ENCODE peak calls at places on chromosomes 4 and X, in seven cellular contexts. One of them, this sample, is unnamed. For H3K4me1, the result is how much of the 10 kb centered on the place peaks cover.

GRCh38 chr4:11424000-11424399 is 4.7 kb downstream of the HS3ST1 start:
- DNase-seq in adrenal gland: no peak
- DNase-seq in ovary: peak
- DNase-seq in HepG2: peak
- DNase-seq in suprapubic skin: no peak
- DNase-seq in tibial nerve: no peak
- DNase-seq in uterus: peak
- DNase-seq in this sample: peak

GRCh38 chr4:114263233-114263632 is 283.8 kb upstream of the ARSJ start:
- DNase-seq in adrenal gland: no peak
- DNase-seq in ovary: no peak
- DNase-seq in HepG2: no peak
- DNase-seq in suprapubic skin: no peak
- DNase-seq in tibial nerve: no peak
- DNase-seq in uterus: no peak
- DNase-seq in this sample: no peak

GRCh38 chrX:10722804-10723364 is 102.5 kb upstream of the MID1 start:
- DNase-seq in adrenal gland: peak
- DNase-seq in ovary: peak
- DNase-seq in HepG2: no peak
- DNase-seq in suprapubic skin: peak
- DNase-seq in tibial nerve: peak
- DNase-seq in uterus: peak
- DNase-seq in this sample: peak

GRCh38 chrX:22740836-22741235 is 258.9 kb upstream of the DDX53 start:
- DNase-seq in adrenal gland: no peak
- DNase-seq in ovary: no peak
- DNase-seq in HepG2: no peak
- DNase-seq in suprapubic skin: no peak
- DNase-seq in tibial nerve: no peak
- DNase-seq in uterus: no peak
- DNase-seq in this sample: no peak

GRCh38 chrX:32572644-32573043 is 638.7 kb downstream of the DMD start:
- DNase-seq in adrenal gland: no peak
- DNase-seq in ovary: no peak
- DNase-seq in HepG2: no peak
- DNase-seq in suprapubic skin: no peak
- DNase-seq in tibial nerve: no peak
- DNase-seq in uterus: no peak
- DNase-seq in this sample: no peak

GRCh38 chrX:124342174-124342867 is 4.0 kb upstream of the SH2D1A start:
- DNase-seq in adrenal gland: no peak
- DNase-seq in ovary: no peak
- DNase-seq in HepG2: no peak
- DNase-seq in suprapubic skin: no peak
- DNase-seq in tibial nerve: no peak
- DNase-seq in uterus: no peak
- DNase-seq in this sample: no peak

GRCh38 chrX:72126539-72127140 is 5.1 kb downstream of the RTL5 start:
- DNase-seq in adrenal gland: peak
- DNase-seq in ovary: peak
- DNase-seq in HepG2: peak
- DNase-seq in suprapubic skin: peak
- DNase-seq in tibial nerve: peak
- DNase-seq in uterus: peak
- DNase-seq in this sample: peak

GRCh38 chr4:100288811-100289529 is 98.7 kb upstream of the DDIT4L start:
- DNase-seq in adrenal gland: no peak
- DNase-seq in ovary: no peak
- DNase-seq in HepG2: no peak
- DNase-seq in suprapubic skin: no peak
- DNase-seq in tibial nerve: no peak
- DNase-seq in uterus: no peak
- DNase-seq in this sample: no peak

GRCh38 chr4:87014284-87014782 is 79.5 kb downstream of the AFF1 start:
- DNase-seq in adrenal gland: no peak
- DNase-seq in ovary: no peak
- DNase-seq in HepG2: no peak
- DNase-seq in suprapubic skin: no peak
- DNase-seq in tibial nerve: no peak
- DNase-seq in uterus: no peak
- DNase-seq in this sample: no peak

GRCh38 chrX:341541-342101 is 23.0 kb upstream of the GTPBP6 start:
- DNase-seq in adrenal gland: no peak
- DNase-seq in ovary: peak
- DNase-seq in HepG2: no peak
- DNase-seq in suprapubic skin: peak
- DNase-seq in tibial nerve: no peak
- DNase-seq in uterus: no peak
- DNase-seq in this sample: no peak

GRCh38 chr4:1727117-1728031 is 6.1 kb downstream of the TACC3 start:
- DNase-seq in adrenal gland: peak
- DNase-seq in ovary: peak
- DNase-seq in HepG2: no peak
- DNase-seq in suprapubic skin: no peak
- DNase-seq in tibial nerve: peak
- DNase-seq in uterus: no peak
- DNase-seq in this sample: no peak

GRCh38 chr4:172168888-172169287 is 355.7 kb downstream of the GALNTL6 start:
- DNase-seq in adrenal gland: no peak
- DNase-seq in ovary: no peak
- DNase-seq in HepG2: no peak
- DNase-seq in suprapubic skin: no peak
- DNase-seq in tibial nerve: no peak
- DNase-seq in uterus: no peak
- DNase-seq in this sample: no peak

GRCh38 chrX:128928636-128929035 is 594.7 kb downstream of the SMARCA1 start:
- DNase-seq in adrenal gland: no peak
- DNase-seq in ovary: no peak
- DNase-seq in HepG2: no peak
- DNase-seq in suprapubic skin: no peak
- DNase-seq in tibial nerve: no peak
- DNase-seq in uterus: no peak
- DNase-seq in this sample: no peak

DNA sequence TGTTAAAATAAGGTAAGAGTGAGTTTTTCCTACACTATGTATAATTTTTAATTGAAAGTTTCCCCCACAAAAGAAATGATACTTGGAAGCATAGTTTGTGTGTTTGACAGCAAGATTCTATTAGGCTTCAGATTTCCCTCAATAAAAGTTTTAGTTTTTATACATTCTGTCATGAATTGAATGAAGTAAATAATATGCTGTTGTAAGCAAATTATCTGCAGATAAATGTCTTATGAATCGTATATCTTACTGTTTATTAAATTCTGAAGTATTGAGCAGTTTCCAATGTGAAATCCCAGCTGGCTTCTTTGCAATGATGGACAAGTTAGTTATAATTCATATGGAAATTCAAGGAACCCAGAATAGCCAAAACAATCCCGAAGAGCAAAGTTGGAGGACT is 33.5 kb downstream of the RS1 start:
- DNase-seq in adrenal gland: no peak
- DNase-seq in ovary: no peak
- DNase-seq in HepG2: no peak
- DNase-seq in suprapubic skin: no peak
- DNase-seq in tibial nerve: no peak
- DNase-seq in uterus: no peak
- DNase-seq in this sample: no peak
- TF ChIP-seq POLR2A in adrenal gland: no peak
- TF ChIP-seq POLR2A in ovary: no peak
- TF ChIP-seq POLR2A in HepG2: no peak
- TF ChIP-seq POLR2A in suprapubic skin: no peak
- TF ChIP-seq POLR2A in tibial nerve: no peak
- TF ChIP-seq POLR2A in uterus: no peak
- TF ChIP-seq POLR2A in this sample: no peak

DNA sequence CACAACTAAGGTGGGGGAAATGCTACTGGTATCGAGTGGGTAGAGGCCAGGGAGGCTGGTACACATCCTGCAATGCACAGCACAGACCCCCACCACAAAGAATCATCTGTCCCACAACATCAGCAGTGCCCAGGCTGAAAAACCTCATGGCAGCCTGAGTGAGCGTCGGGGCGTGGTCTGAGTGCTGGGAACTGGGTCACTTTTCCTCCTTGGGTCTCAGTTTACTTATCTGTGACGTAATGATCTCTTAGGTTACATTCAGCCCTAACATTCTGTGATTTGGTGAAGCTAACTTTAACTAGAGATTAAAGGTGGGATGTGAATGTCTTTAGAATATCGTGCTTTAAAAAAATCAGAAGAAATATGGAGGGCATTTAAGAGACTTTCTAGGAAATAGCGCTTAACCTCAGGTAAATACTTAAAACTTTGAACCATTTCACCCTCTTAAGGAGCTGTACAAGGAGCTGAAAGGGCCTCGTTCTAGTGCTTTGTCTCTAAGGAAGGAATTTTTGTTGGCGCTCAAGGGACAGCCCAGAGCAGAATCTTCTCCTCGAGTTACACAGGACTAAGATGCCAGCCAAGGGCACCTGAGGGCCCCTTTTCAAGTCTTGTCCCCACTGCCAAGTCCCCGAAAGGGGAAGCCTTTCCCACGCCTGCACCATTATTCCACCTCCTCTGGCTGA is 18.1 kb upstream of the TRIM2 start:
- DNase-seq in adrenal gland: no peak
- DNase-seq in ovary: no peak
- DNase-seq in HepG2: no peak
- DNase-seq in suprapubic skin: no peak
- DNase-seq in tibial nerve: no peak
- DNase-seq in uterus: no peak
- DNase-seq in this sample: no peak
- H3K4me1 ChIP-seq in adrenal gland: under half
- H3K4me1 ChIP-seq in ovary: under half
- H3K4me1 ChIP-seq in HepG2: under half
- H3K4me1 ChIP-seq in suprapubic skin: under half
- H3K4me1 ChIP-seq in tibial nerve: under half
- H3K4me1 ChIP-seq in uterus: under half
- H3K4me1 ChIP-seq in this sample: under half

GRCh38 chr4:81519428-81519775 is 47.7 kb upstream of the RASGEF1B start:
- DNase-seq in adrenal gland: no peak
- DNase-seq in ovary: no peak
- DNase-seq in HepG2: no peak
- DNase-seq in suprapubic skin: no peak
- DNase-seq in tibial nerve: no peak
- DNase-seq in uterus: no peak
- DNase-seq in this sample: no peak

GRCh38 chr4:81522711-81523110 is 51.0 kb upstream of the RASGEF1B start:
- DNase-seq in adrenal gland: no peak
- DNase-seq in ovary: no peak
- DNase-seq in HepG2: no peak
- DNase-seq in suprapubic skin: no peak
- DNase-seq in tibial nerve: no peak
- DNase-seq in uterus: no peak
- DNase-seq in this sample: no peak

GRCh38 chr4:81518762-81519427 is 47.2 kb upstream of the RASGEF1B start:
- DNase-seq in adrenal gland: no peak
- DNase-seq in ovary: no peak
- DNase-seq in HepG2: no peak
- DNase-seq in suprapubic skin: no peak
- DNase-seq in tibial nerve: no peak
- DNase-seq in uterus: no peak
- DNase-seq in this sample: no peak

GRCh38 chr4:81521708-81522107 is 50.0 kb upstream of the RASGEF1B start:
- DNase-seq in adrenal gland: no peak
- DNase-seq in ovary: no peak
- DNase-seq in HepG2: no peak
- DNase-seq in suprapubic skin: no peak
- DNase-seq in tibial nerve: no peak
- DNase-seq in uterus: no peak
- DNase-seq in this sample: no peak

GRCh38 chr4:81519856-81520255 is 48.1 kb upstream of the RASGEF1B start:
- DNase-seq in adrenal gland: no peak
- DNase-seq in ovary: no peak
- DNase-seq in HepG2: no peak
- DNase-seq in suprapubic skin: no peak
- DNase-seq in tibial nerve: no peak
- DNase-seq in uterus: no peak
- DNase-seq in this sample: no peak
- TF ChIP-seq POLR2A in adrenal gland: no peak
- TF ChIP-seq POLR2A in ovary: no peak
- TF ChIP-seq POLR2A in HepG2: no peak
- TF ChIP-seq POLR2A in suprapubic skin: no peak
- TF ChIP-seq POLR2A in tibial nerve: no peak
- TF ChIP-seq POLR2A in uterus: no peak
- TF ChIP-seq POLR2A in this sample: no peak

GRCh38 chr4:147787204-147787603 is 55.3 kb downstream of the ARHGAP10 start:
- DNase-seq in adrenal gland: no peak
- DNase-seq in ovary: peak
- DNase-seq in HepG2: no peak
- DNase-seq in suprapubic skin: no peak
- DNase-seq in tibial nerve: no peak
- DNase-seq in uterus: peak
- DNase-seq in this sample: no peak
- H3K4me1 ChIP-seq in adrenal gland: under half
- H3K4me1 ChIP-seq in ovary: under half
- H3K4me1 ChIP-seq in HepG2: under half
- H3K4me1 ChIP-seq in suprapubic skin: half or more
- H3K4me1 ChIP-seq in tibial nerve: under half
- H3K4me1 ChIP-seq in uterus: under half
- H3K4me1 ChIP-seq in this sample: under half

GRCh38 chrX:153926594-153926862 is 464 bp upstream of the ARHGAP4 start:
- DNase-seq in adrenal gland: no peak
- DNase-seq in ovary: no peak
- DNase-seq in HepG2: no peak
- DNase-seq in suprapubic skin: no peak
- DNase-seq in tibial nerve: no peak
- DNase-seq in uterus: no peak
- DNase-seq in this sample: no peak
- TF ChIP-seq POLR2A in adrenal gland: no peak
- TF ChIP-seq POLR2A in ovary: no peak
- TF ChIP-seq POLR2A in HepG2: no peak
- TF ChIP-seq POLR2A in suprapubic skin: no peak
- TF ChIP-seq POLR2A in tibial nerve: no peak
- TF ChIP-seq POLR2A in uterus: no peak
- TF ChIP-seq POLR2A in this sample: no peak